ENCODE peak calls at places on chromosomes 4 and X, in four cellular contexts. Z is fibroblast of the aortic adventitia, L is fibroblast of villous mesenchyme, R is GM23338. B is an unnamed sample.

GRCh38 chr4:186906722-186907121 is 183.1 kb upstream of the FAT1 start:
- DNase-seq in R (no peak), Z (no peak), L (no peak), B (no peak)

GRCh38 chrX:129632443-129632842 is 22.3 kb downstream of the APLN start:
- DNase-seq in R (no peak), L (peak), Z (peak), B (no peak)

GRCh38 chr4:38641796-38642195 is 22.2 kb upstream of the KLF3 start:
- DNase-seq in R (no peak), Z (no peak), L (no peak), B (no peak)

GRCh38 chr4:30495261-30496050 is 224.7 kb upstream of the PCDH7 start:
- DNase-seq in L (no peak), Z (no peak), R (no peak), B (no peak)

GRCh38 chr4:185143596-185143969 is 517 bp downstream of the SLC25A4 start:
- DNase-seq in L (peak), Z (peak), R (no peak), B (no peak)

GRCh38 chr4:145153904-145154298 is 26.5 kb downstream of the OTUD4 start:
- DNase-seq in R (no peak), L (no peak), Z (no peak), B (no peak)

GRCh38 chr4:169841776-169842175 is 84.0 kb upstream of the HPF1 start:
- DNase-seq in R (no peak), Z (no peak), L (no peak), B (no peak)

GRCh38 chr4:98804403-98804802 is 124.5 kb downstream of the EIF4E start:
- DNase-seq in R (no peak), L (no peak), Z (no peak), B (no peak)

GRCh38 chr4:162234595-162234994 is 70.8 kb upstream of the FSTL5 start:
- DNase-seq in Z (no peak), L (no peak), R (no peak), B (no peak)

GRCh38 chr4:58590714-58591113 is 1480.5 kb upstream of the IGFBP7 start:
- DNase-seq in Z (no peak), R (no peak), L (no peak), B (no peak)

GRCh38 chr4:60619531-60620305 is 580.4 kb upstream of the ADGRL3 start:
- DNase-seq in R (no peak), Z (peak), L (no peak), B (peak)

GRCh38 chrX:68307767-68308166 is 125.5 kb downstream of the OPHN1 start:
- DNase-seq in L (peak), Z (peak), R (no peak), B (peak)

GRCh38 chr4:186330368-186330767 is 64.4 kb downstream of the F11 start:
- DNase-seq in R (no peak), Z (no peak), L (no peak), B (no peak)

GRCh38 chrX:38800981-38801845 is at the start of gene MID1IP1:
- DNase-seq in R (peak), Z (peak), L (peak), B (peak)

GRCh38 chrX:93985621-93986020 is 311.6 kb downstream of the FAM133A start:
- DNase-seq in L (peak), R (no peak), Z (no peak), B (peak)

GRCh38 chr4:147820975-147821374 is 89.1 kb downstream of the ARHGAP10 start:
- DNase-seq in Z (no peak), R (no peak), L (no peak), B (no peak)

GRCh38 chr4:160020804-160021203 is 917.9 kb downstream of the RAPGEF2 start:
- DNase-seq in Z (no peak), L (no peak), R (no peak), B (no peak)

GRCh38 chr4:19947349-19947748 is 304.4 kb upstream of the SLIT2 start:
- DNase-seq in Z (peak), R (no peak), L (peak), B (peak)

GRCh38 chrX:122094611-122095010 is 1047.2 kb downstream of the GLUD2 start:
- DNase-seq in L (peak), R (no peak), Z (peak), B (peak)

GRCh38 chrX:155216179-155216939 is at the start of gene VBP1:
- DNase-seq in Z (peak), R (peak), L (peak), B (peak)
- H3K4me3 ChIP-seq in Z (peak), R (peak), L (peak), B (peak)

GRCh38 chr4:3725936-3726895 is 40.0 kb upstream of the ADRA2C start:
- DNase-seq in Z (no peak), R (peak), L (peak), B (no peak)

GRCh38 chr4:3723232-3723642 is 42.9 kb upstream of the ADRA2C start:
- DNase-seq in L (no peak), R (no peak), Z (no peak), B (no peak)

GRCh38 chr4:3721627-3722026 is 44.6 kb upstream of the ADRA2C start:
- DNase-seq in Z (no peak), L (no peak), R (no peak), B (no peak)

GRCh38 chr4:3722446-3723231 is 43.5 kb upstream of the ADRA2C start:
- DNase-seq in R (no peak), Z (no peak), L (no peak), B (no peak)

DNA sequence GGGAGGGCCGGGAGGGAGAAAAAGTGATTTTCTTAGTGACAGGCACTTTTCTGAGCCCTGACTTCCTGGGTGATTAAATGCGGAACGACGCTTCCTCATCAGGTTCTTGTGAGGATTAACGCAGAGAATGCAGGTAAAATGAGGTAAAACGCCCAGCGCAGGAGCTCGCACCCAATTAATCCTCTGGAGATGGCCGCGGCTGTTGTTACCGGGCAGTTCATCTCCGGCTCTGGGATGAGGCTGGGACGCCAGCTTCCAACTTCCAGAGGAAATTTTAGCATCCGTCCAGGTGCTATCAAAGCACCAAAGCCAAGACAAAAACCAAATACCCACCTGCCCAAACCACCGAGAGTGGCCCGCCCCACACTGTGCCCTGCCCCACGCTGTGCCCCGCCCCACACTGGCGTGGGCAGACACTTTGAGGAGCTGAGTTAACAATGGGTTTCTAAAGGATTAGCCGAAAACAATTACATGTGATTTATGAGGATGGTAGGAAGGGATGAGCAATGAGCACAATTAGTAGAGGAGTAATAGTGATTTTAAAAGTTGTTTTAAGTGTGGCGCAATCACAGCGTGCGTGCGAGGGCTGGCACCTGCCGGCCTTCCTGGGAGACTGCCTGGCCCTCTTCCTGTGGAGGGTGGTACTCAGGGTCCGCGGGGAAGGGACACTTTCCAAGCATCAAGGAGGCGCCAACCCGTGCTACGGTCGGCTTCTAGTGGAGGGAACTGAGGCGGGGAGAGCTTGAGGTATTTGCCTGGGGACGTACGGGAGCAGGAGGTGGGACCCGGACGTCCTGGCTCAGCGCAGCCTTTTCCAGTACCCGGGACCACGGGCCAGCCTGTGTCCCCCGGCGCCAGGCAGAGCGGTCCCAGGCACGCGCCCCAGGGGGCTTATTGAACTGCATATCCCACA is 41.6 kb upstream of the ADRA2C start:
- DNase-seq in Z (no peak), R (peak), L (peak), B (no peak)
- TF ChIP-seq CTCF in Z (no peak), R (no peak), L (no peak), B (no peak)

GRCh38 chr4:155383541-155383940 is 6.8 kb upstream of the MAP9 start:
- DNase-seq in Z (no peak), R (no peak), L (no peak), B (no peak)

GRCh38 chr4:155391932-155392331 is 15.2 kb upstream of the MAP9 start:
- DNase-seq in R (no peak), L (no peak), Z (no peak), B (no peak)

GRCh38 chr4:155392486-155393184 is 15.9 kb upstream of the MAP9 start:
- DNase-seq in L (peak), Z (peak), R (no peak), B (peak)

DNA sequence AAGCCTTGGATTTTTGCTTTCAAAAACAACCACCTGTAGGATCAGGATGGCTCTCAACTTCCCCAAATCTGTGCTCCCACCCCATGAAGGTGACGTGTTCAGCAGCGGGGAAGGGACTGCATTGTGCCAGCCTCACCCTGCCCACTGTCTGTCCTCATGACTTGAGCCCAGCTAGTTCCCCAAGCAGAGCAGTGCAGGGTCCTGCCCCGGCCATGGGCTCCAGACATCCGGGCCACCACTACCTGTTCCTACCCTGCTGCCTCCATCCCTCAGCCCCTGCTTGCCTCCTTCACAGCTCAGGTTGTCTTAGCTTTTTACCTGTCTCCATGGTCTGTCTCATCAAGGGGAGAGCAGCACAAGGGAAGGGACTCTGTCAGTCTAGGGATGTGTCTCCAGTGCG is 11.4 kb upstream of the MAP9 start:
- DNase-seq in R (no peak), L (no peak), Z (no peak), B (no peak)
- H3K4me3 ChIP-seq in R (no peak), L (no peak), Z (no peak), B (no peak)

DNA sequence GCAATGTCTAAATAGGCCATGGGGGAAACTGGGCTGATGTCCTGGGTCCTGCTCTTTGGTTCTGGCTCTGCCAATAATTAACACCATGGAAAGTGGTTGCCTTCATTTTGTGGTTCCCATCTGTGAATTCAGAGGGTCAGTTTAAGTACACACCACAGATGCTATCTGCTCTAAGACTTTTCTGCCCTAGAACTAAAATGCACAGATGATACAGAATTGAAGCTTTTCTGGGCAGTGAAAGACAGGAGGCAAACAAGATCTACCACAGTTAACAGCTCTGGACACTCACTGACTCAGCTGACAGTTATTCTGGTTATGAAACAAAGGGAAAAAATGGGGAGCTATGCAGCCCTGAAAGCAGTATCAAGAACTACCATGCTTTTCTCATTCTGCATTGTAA is 37.3 kb downstream of the APBB2 start:
- DNase-seq in Z (peak), L (peak), R (no peak), B (peak)
- TF ChIP-seq CTCF in Z (peak), L (peak), R (no peak), B (peak)

GRCh38 chr4:153661215-153661822 is 22.8 kb upstream of the TLR2 start:
- DNase-seq in Z (peak), L (peak), R (no peak), B (peak)

GRCh38 chr4:153655928-153656327 is 28.2 kb upstream of the TLR2 start:
- DNase-seq in R (no peak), L (no peak), Z (peak), B (peak)

GRCh38 chr4:153663667-153664066 is 20.4 kb upstream of the TLR2 start:
- DNase-seq in L (no peak), Z (no peak), R (no peak), B (no peak)

GRCh38 chr4:153661915-153662314 is 22.2 kb upstream of the TLR2 start:
- DNase-seq in R (no peak), L (no peak), Z (no peak), B (no peak)
- H3K4me3 ChIP-seq in R (no peak), L (no peak), Z (no peak), B (no peak)

GRCh38 chrX:15567886-15568616 is 32.7 kb downstream of the ACE2 start:
- DNase-seq in L (no peak), R (peak), Z (peak), B (peak)
- TF ChIP-seq CTCF in L (peak), R (peak), Z (peak), B (peak)

GRCh38 chr4:53592686-53593641 is 1.7 kb upstream of the LNX1 start:
- DNase-seq in L (no peak), R (peak), Z (no peak), B (peak)
- H3K4me3 ChIP-seq in L (no peak), R (peak), Z (no peak), B (peak)